ENCODE peak calls at places on chromosomes 4 and X, in eight cellular contexts. One of them, this sample, is unnamed.
A peak's percentile ranks its signal among the peaks of the same experiment; 100 is the strongest.

GRCh38 chr4:1841886-1842210 is 14.1 kb downstream of the LETM1 start:
- DNase-seq in cardiac fibroblast: no peak
- DNase-seq in BJ: no peak
- DNase-seq in neuronal stem cell: no peak
- DNase-seq in effector memory CD4-positive, alpha-beta T cell: no peak
- DNase-seq in sigmoid colon: no peak
- DNase-seq in pancreas: no peak
- DNase-seq in GM23248: no peak
- DNase-seq in this sample: no peak

GRCh38 chrX:38045697-38046096 is 39.3 kb downstream of the SYTL5 start:
- DNase-seq in cardiac fibroblast: peak; percentile 50
- DNase-seq in BJ: no peak
- DNase-seq in neuronal stem cell: no peak
- DNase-seq in effector memory CD4-positive, alpha-beta T cell: no peak
- DNase-seq in sigmoid colon: no peak
- DNase-seq in pancreas: no peak
- DNase-seq in GM23248: no peak
- DNase-seq in this sample: no peak

GRCh38 chrX:45735571-45735970 is 534.9 kb upstream of the DIPK2B start:
- DNase-seq in cardiac fibroblast: no peak
- DNase-seq in BJ: no peak
- DNase-seq in neuronal stem cell: no peak
- DNase-seq in effector memory CD4-positive, alpha-beta T cell: no peak
- DNase-seq in sigmoid colon: no peak
- DNase-seq in pancreas: no peak
- DNase-seq in GM23248: no peak
- DNase-seq in this sample: no peak

GRCh38 chrX:14694631-14695030 is 165.3 kb downstream of the GLRA2 start:
- DNase-seq in cardiac fibroblast: no peak
- DNase-seq in BJ: peak; percentile 26
- DNase-seq in neuronal stem cell: no peak
- DNase-seq in effector memory CD4-positive, alpha-beta T cell: no peak
- DNase-seq in sigmoid colon: no peak
- DNase-seq in pancreas: no peak
- DNase-seq in GM23248: peak; percentile 45
- DNase-seq in this sample: no peak

GRCh38 chr4:180636696-180637095 is 1606.5 kb upstream of the TENM3 start:
- DNase-seq in cardiac fibroblast: no peak
- DNase-seq in BJ: no peak
- DNase-seq in neuronal stem cell: no peak
- DNase-seq in effector memory CD4-positive, alpha-beta T cell: no peak
- DNase-seq in sigmoid colon: no peak
- DNase-seq in pancreas: no peak
- DNase-seq in GM23248: no peak
- DNase-seq in this sample: no peak

GRCh38 chrX:19386679-19387078 is 43.0 kb downstream of the PDHA1 start:
- DNase-seq in cardiac fibroblast: no peak
- DNase-seq in BJ: no peak
- DNase-seq in neuronal stem cell: no peak
- DNase-seq in effector memory CD4-positive, alpha-beta T cell: no peak
- DNase-seq in sigmoid colon: no peak
- DNase-seq in pancreas: no peak
- DNase-seq in GM23248: no peak
- DNase-seq in this sample: no peak

GRCh38 chr4:40283968-40284367 is 51.2 kb upstream of the CHRNA9 start:
- DNase-seq in cardiac fibroblast: no peak
- DNase-seq in BJ: no peak
- DNase-seq in neuronal stem cell: no peak
- DNase-seq in effector memory CD4-positive, alpha-beta T cell: peak; percentile 71
- DNase-seq in sigmoid colon: peak; percentile 15
- DNase-seq in pancreas: no peak
- DNase-seq in GM23248: peak; percentile 49
- DNase-seq in this sample: no peak

GRCh38 chr4:1899149-1900086 is 28.2 kb downstream of the NSD2 start:
- DNase-seq in cardiac fibroblast: peak; percentile 86
- DNase-seq in BJ: no peak
- DNase-seq in neuronal stem cell: peak; percentile 74
- DNase-seq in effector memory CD4-positive, alpha-beta T cell: peak; percentile 63
- DNase-seq in sigmoid colon: peak; percentile 85
- DNase-seq in pancreas: peak; percentile 81
- DNase-seq in GM23248: peak; percentile 90
- DNase-seq in this sample: peak; percentile 51

GRCh38 chr4:111632752-111633151 is 512.5 kb upstream of the FAM241A start:
- DNase-seq in cardiac fibroblast: peak; percentile 50
- DNase-seq in BJ: no peak
- DNase-seq in neuronal stem cell: no peak
- DNase-seq in effector memory CD4-positive, alpha-beta T cell: no peak
- DNase-seq in sigmoid colon: no peak
- DNase-seq in pancreas: no peak
- DNase-seq in GM23248: peak; percentile 82
- DNase-seq in this sample: no peak

GRCh38 chr4:79922011-79922410 is 151.0 kb downstream of the ANTXR2 start:
- DNase-seq in cardiac fibroblast: no peak
- DNase-seq in BJ: no peak
- DNase-seq in neuronal stem cell: no peak
- DNase-seq in effector memory CD4-positive, alpha-beta T cell: no peak
- DNase-seq in sigmoid colon: no peak
- DNase-seq in pancreas: no peak
- DNase-seq in GM23248: no peak
- DNase-seq in this sample: no peak

GRCh38 chrX:30875957-30876356 is 13.1 kb downstream of the TAB3 start:
- DNase-seq in cardiac fibroblast: peak; percentile 61
- DNase-seq in BJ: peak; percentile 25
- DNase-seq in neuronal stem cell: no peak
- DNase-seq in effector memory CD4-positive, alpha-beta T cell: no peak
- DNase-seq in sigmoid colon: no peak
- DNase-seq in pancreas: no peak
- DNase-seq in GM23248: peak; percentile 81
- DNase-seq in this sample: no peak

GRCh38 chr4:7193040-7193958 is 961 bp downstream of the SORCS2 start:
- DNase-seq in cardiac fibroblast: no peak
- DNase-seq in BJ: no peak
- DNase-seq in neuronal stem cell: no peak
- DNase-seq in effector memory CD4-positive, alpha-beta T cell: no peak
- DNase-seq in sigmoid colon: peak; percentile 81
- DNase-seq in pancreas: peak; percentile 81
- DNase-seq in GM23248: peak; percentile 50
- DNase-seq in this sample: no peak

GRCh38 chr4:4712800-4713528 is 146.5 kb upstream of the MSX1 start:
- DNase-seq in cardiac fibroblast: no peak
- DNase-seq in BJ: peak; percentile 35
- DNase-seq in neuronal stem cell: no peak
- DNase-seq in effector memory CD4-positive, alpha-beta T cell: no peak
- DNase-seq in sigmoid colon: no peak
- DNase-seq in pancreas: no peak
- DNase-seq in GM23248: no peak
- DNase-seq in this sample: no peak

GRCh38 chr4:137775701-137776100 is 243.4 kb upstream of the PCDH18 start:
- DNase-seq in cardiac fibroblast: no peak
- DNase-seq in BJ: no peak
- DNase-seq in neuronal stem cell: no peak
- DNase-seq in effector memory CD4-positive, alpha-beta T cell: no peak
- DNase-seq in sigmoid colon: no peak
- DNase-seq in pancreas: no peak
- DNase-seq in GM23248: no peak
- DNase-seq in this sample: no peak

GRCh38 chrX:71622347-71623104 is 4.2 kb upstream of the CXCR3 start:
- DNase-seq in cardiac fibroblast: peak; percentile 87
- DNase-seq in BJ: no peak
- DNase-seq in neuronal stem cell: peak; percentile 4
- DNase-seq in effector memory CD4-positive, alpha-beta T cell: peak; percentile 60
- DNase-seq in sigmoid colon: peak; percentile 93
- DNase-seq in pancreas: peak; percentile 84
- DNase-seq in GM23248: peak; percentile 78
- DNase-seq in this sample: peak; percentile 78

GRCh38 chr4:139085141-139085540 is 69.6 kb downstream of the NOCT start:
- DNase-seq in cardiac fibroblast: peak; percentile 42
- DNase-seq in BJ: no peak
- DNase-seq in neuronal stem cell: no peak
- DNase-seq in effector memory CD4-positive, alpha-beta T cell: no peak
- DNase-seq in sigmoid colon: no peak
- DNase-seq in pancreas: no peak
- DNase-seq in GM23248: peak; percentile 57
- DNase-seq in this sample: no peak
- H3K4me3 ChIP-seq in cardiac fibroblast: no peak overlapping the region
- H3K4me3 ChIP-seq in BJ: peak overlapping the region; percentile 73
- H3K4me3 ChIP-seq in neuronal stem cell: no peak overlapping the region
- H3K4me3 ChIP-seq in effector memory CD4-positive, alpha-beta T cell: no peak overlapping the region
- H3K4me3 ChIP-seq in sigmoid colon: no peak overlapping the region
- H3K4me3 ChIP-seq in pancreas: peak overlapping the region; percentile 79
- H3K4me3 ChIP-seq in GM23248: peak overlapping the region; percentile 90
- H3K4me3 ChIP-seq in this sample: peak overlapping the region; percentile 69

DNA sequence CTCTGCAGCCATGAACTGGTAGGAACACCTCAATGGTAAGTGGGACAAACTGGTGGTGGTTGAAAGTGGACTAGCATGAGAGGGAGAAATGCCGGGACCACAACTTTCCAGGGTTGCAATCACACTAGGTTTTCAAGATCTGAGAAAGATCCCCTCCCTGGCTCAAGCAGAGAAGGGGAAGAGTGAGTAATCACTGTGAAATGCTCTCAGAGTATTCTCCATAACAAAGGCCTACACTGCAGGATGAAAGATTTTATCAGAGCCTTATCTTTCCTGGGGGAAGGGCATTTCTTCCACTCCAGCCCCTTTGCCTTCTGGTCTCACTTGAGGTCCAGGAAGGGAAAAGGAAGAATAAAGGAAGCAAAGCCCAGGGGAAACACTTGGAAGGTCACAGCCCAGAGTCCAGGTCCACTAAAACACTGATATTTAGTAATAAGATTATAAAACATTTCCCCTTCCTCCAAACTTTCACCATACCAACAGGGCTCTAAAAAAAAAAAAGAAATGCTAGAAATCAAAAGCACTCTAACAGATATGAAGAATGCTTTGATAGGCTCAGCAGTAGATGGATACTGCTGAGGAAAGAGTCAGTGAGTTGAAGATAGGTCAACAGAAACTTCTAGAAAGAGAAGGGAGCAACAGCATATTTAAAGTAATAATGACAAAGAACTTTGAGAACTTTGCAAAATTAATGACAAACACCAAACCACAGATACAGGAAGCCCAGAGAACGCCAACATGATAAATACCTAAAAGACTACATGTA is 95.9 kb downstream of the WDFY3 start:
- DNase-seq in cardiac fibroblast: peak; percentile 67
- DNase-seq in BJ: peak; percentile 9
- DNase-seq in neuronal stem cell: no peak
- DNase-seq in effector memory CD4-positive, alpha-beta T cell: no peak
- DNase-seq in sigmoid colon: no peak
- DNase-seq in pancreas: no peak
- DNase-seq in GM23248: peak; percentile 51
- DNase-seq in this sample: no peak
- H3K4me3 ChIP-seq in cardiac fibroblast: no peak overlapping the region
- H3K4me3 ChIP-seq in BJ: no peak overlapping the region
- H3K4me3 ChIP-seq in neuronal stem cell: no peak overlapping the region
- H3K4me3 ChIP-seq in effector memory CD4-positive, alpha-beta T cell: no peak overlapping the region
- H3K4me3 ChIP-seq in sigmoid colon: no peak overlapping the region
- H3K4me3 ChIP-seq in pancreas: no peak overlapping the region
- H3K4me3 ChIP-seq in GM23248: no peak overlapping the region
- H3K4me3 ChIP-seq in this sample: no peak overlapping the region

GRCh38 chrX:129958814-129959492 is 23.5 kb upstream of the BCORL1 start:
- DNase-seq in cardiac fibroblast: no peak
- DNase-seq in BJ: no peak
- DNase-seq in neuronal stem cell: no peak
- DNase-seq in effector memory CD4-positive, alpha-beta T cell: no peak
- DNase-seq in sigmoid colon: no peak
- DNase-seq in pancreas: no peak
- DNase-seq in GM23248: no peak
- DNase-seq in this sample: no peak

GRCh38 chrX:129955682-129956081 is 26.8 kb upstream of the BCORL1 start:
- DNase-seq in cardiac fibroblast: no peak
- DNase-seq in BJ: no peak
- DNase-seq in neuronal stem cell: no peak
- DNase-seq in effector memory CD4-positive, alpha-beta T cell: no peak
- DNase-seq in sigmoid colon: no peak
- DNase-seq in pancreas: no peak
- DNase-seq in GM23248: no peak
- DNase-seq in this sample: no peak

GRCh38 chrX:129956765-129957164 is 25.7 kb upstream of the BCORL1 start:
- DNase-seq in cardiac fibroblast: no peak
- DNase-seq in BJ: no peak
- DNase-seq in neuronal stem cell: no peak
- DNase-seq in effector memory CD4-positive, alpha-beta T cell: no peak
- DNase-seq in sigmoid colon: no peak
- DNase-seq in pancreas: no peak
- DNase-seq in GM23248: no peak
- DNase-seq in this sample: no peak

GRCh38 chrX:129956145-129956544 is 26.3 kb upstream of the BCORL1 start:
- DNase-seq in cardiac fibroblast: no peak
- DNase-seq in BJ: no peak
- DNase-seq in neuronal stem cell: no peak
- DNase-seq in effector memory CD4-positive, alpha-beta T cell: no peak
- DNase-seq in sigmoid colon: no peak
- DNase-seq in pancreas: no peak
- DNase-seq in GM23248: no peak
- DNase-seq in this sample: no peak

GRCh38 chrX:129957241-129958099 is 25.0 kb upstream of the BCORL1 start:
- DNase-seq in cardiac fibroblast: peak; percentile 44
- DNase-seq in BJ: no peak
- DNase-seq in neuronal stem cell: no peak
- DNase-seq in effector memory CD4-positive, alpha-beta T cell: no peak
- DNase-seq in sigmoid colon: peak; percentile 73
- DNase-seq in pancreas: peak; percentile 86
- DNase-seq in GM23248: peak; percentile 66
- DNase-seq in this sample: peak; percentile 62
- H3K4me3 ChIP-seq in cardiac fibroblast: peak overlapping the region; percentile 41
- H3K4me3 ChIP-seq in BJ: peak overlapping the region; percentile 31
- H3K4me3 ChIP-seq in neuronal stem cell: peak overlapping the region; percentile 70
- H3K4me3 ChIP-seq in effector memory CD4-positive, alpha-beta T cell: peak overlapping the region; percentile 46
- H3K4me3 ChIP-seq in sigmoid colon: peak overlapping the region; percentile 21
- H3K4me3 ChIP-seq in pancreas: peak overlapping the region; percentile 32
- H3K4me3 ChIP-seq in GM23248: peak overlapping the region; percentile 58
- H3K4me3 ChIP-seq in this sample: peak overlapping the region; percentile 34

GRCh38 chr4:15682790-15683495 is 1.3 kb downstream of the FAM200B start:
- DNase-seq in cardiac fibroblast: peak; percentile 25
- DNase-seq in BJ: no peak
- DNase-seq in neuronal stem cell: no peak
- DNase-seq in effector memory CD4-positive, alpha-beta T cell: no peak
- DNase-seq in sigmoid colon: no peak
- DNase-seq in pancreas: no peak
- DNase-seq in GM23248: no peak
- DNase-seq in this sample: no peak
- H3K4me3 ChIP-seq in cardiac fibroblast: peak overlapping the region; percentile 73
- H3K4me3 ChIP-seq in BJ: peak overlapping the region; percentile 56
- H3K4me3 ChIP-seq in neuronal stem cell: no peak overlapping the region
- H3K4me3 ChIP-seq in effector memory CD4-positive, alpha-beta T cell: peak overlapping the region; percentile 82
- H3K4me3 ChIP-seq in sigmoid colon: no peak overlapping the region
- H3K4me3 ChIP-seq in pancreas: peak overlapping the region; percentile 66
- H3K4me3 ChIP-seq in GM23248: peak overlapping the region; percentile 88
- H3K4me3 ChIP-seq in this sample: peak overlapping the region; percentile 90

This sample was measured in heart right ventricle.